ENCODE peak calls at places on chromosomes 3 and 15, in ten cellular contexts. X is breast epithelium; W is effector memory CD4-positive, alpha-beta T cell; Q is ascending aorta; R is uterus; B is IMR-90; S is OCI-LY7; M is neural progenitor cell; J is psoas muscle; V is HepG2. Y is an unnamed sample.

GRCh38 chr15:49309889-49310288 is 113.2 kb upstream of the FGF7 start:
- DNase-seq in J (no peak), R (no peak), M (no peak), S (no peak), V (no peak), B (no peak), X (no peak), Q (no peak), W (no peak), Y (no peak)

GRCh38 chr15:75200765-75201608 is 695 bp upstream of the C15orf39 start:
- DNase-seq in V (peak; percentile 57), J (no peak), B (no peak), W (no peak), Q (no peak), M (peak; percentile 38), S (peak; percentile 59), R (peak; percentile 40), X (peak; percentile 85), Y (no peak)

GRCh38 chr3:42032693-42033349 is 58.3 kb upstream of the TRAK1 start:
- DNase-seq in X (peak; percentile 78), Q (peak; percentile 45), V (peak; percentile 95), S (no peak), M (peak; percentile 91), J (peak; percentile 85), B (peak; percentile 98), W (no peak), R (peak; percentile 89), Y (peak; percentile 93)

GRCh38 chr3:128492353-128493220 is at the start of gene GATA2:
- DNase-seq in V (no peak), W (no peak), M (peak; percentile 81), X (no peak), S (peak; percentile 14), R (peak; percentile 64), J (no peak), B (no peak), Q (no peak), Y (peak; percentile 20)

GRCh38 chr15:80659375-80659774 is 35.7 kb upstream of the ABHD17C start:
- DNase-seq in W (no peak), M (peak; percentile 10), Q (no peak), J (no peak), X (no peak), S (no peak), R (no peak), V (no peak), B (no peak), Y (no peak)

GRCh38 chr3:105845488-105845887 is 23.3 kb downstream of the CBLB start:
- DNase-seq in R (no peak), Q (no peak), S (no peak), W (no peak), J (no peak), B (no peak), X (no peak), M (peak; percentile 35), V (peak; percentile 37), Y (no peak)

GRCh38 chr15:26200427-26200826 is 337.3 kb upstream of the ATP10A start:
- DNase-seq in M (peak; percentile 34), S (no peak), V (no peak), Q (no peak), W (no peak), X (no peak), B (no peak), J (no peak), R (no peak), Y (no peak)

GRCh38 chr3:156553705-156554356 is 1.1 kb downstream of the SSR3 start:
- DNase-seq in X (no peak), V (peak; percentile 60), B (peak; percentile 84), J (no peak), M (no peak), R (no peak), W (no peak), S (peak; percentile 24), Q (no peak), Y (no peak)

GRCh38 chr3:67495751-67496150 is 158.7 kb downstream of the SUCLG2 start:
- DNase-seq in B (peak; percentile 1), M (no peak), J (no peak), X (no peak), V (no peak), S (no peak), W (no peak), Q (no peak), R (no peak), Y (no peak)

GRCh38 chr3:133620066-133620784 is 41.5 kb downstream of the TOPBP1 start:
- DNase-seq in J (no peak), R (no peak), W (no peak), S (peak; percentile 23), X (no peak), B (no peak), M (no peak), Q (no peak), V (no peak), Y (no peak)

GRCh38 chr3:141544697-141545096 is 57.9 kb downstream of the RASA2 start:
- DNase-seq in W (no peak), B (no peak), M (no peak), R (no peak), Q (no peak), V (no peak), S (no peak), J (no peak), X (no peak), Y (no peak)

GRCh38 chr3:86845731-86846130 is 145.2 kb downstream of the VGLL3 start:
- DNase-seq in R (no peak), B (no peak), M (peak; percentile 3), Q (no peak), W (no peak), S (no peak), J (no peak), X (no peak), V (no peak), Y (no peak)

GRCh38 chr15:100129677-100130076 is 212.1 kb downstream of the ADAMTS17 start:
- DNase-seq in V (peak; percentile 11), X (no peak), M (no peak), B (no peak), S (no peak), J (no peak), Q (no peak), W (no peak), R (no peak), Y (no peak)

GRCh38 chr3:186949281-186949982 is 19.1 kb downstream of the ST6GAL1 start:
- DNase-seq in B (peak; percentile 50), Q (no peak), V (no peak), M (no peak), S (no peak), J (no peak), W (no peak), X (no peak), R (no peak), Y (no peak)

GRCh38 chr3:49772703-49773102 is 13.6 kb downstream of the IP6K1 start:
- DNase-seq in W (no peak), S (no peak), V (no peak), M (no peak), B (no peak), J (no peak), R (no peak), Q (no peak), X (no peak), Y (no peak)
- H3K36me3 ChIP-seq in W (peaks cover 15% of the 10 kb centered on the region), S (peaks cover 22% of the 10 kb centered on the region), V (peaks cover 38% of the 10 kb centered on the region), M (no peaks in the 10 kb centered on the region), B (peaks cover 3% of the 10 kb centered on the region), J (no peaks in the 10 kb centered on the region), R (no peaks in the 10 kb centered on the region), Q (peaks cover 18% of the 10 kb centered on the region), X (no peaks in the 10 kb centered on the region), Y (peaks cover 26% of the 10 kb centered on the region)

GRCh38 chr15:54850101-54850500 is 346.6 kb downstream of the RSL24D1 start:
- DNase-seq in X (no peak), S (no peak), B (no peak), J (no peak), W (no peak), M (no peak), R (no peak), V (no peak), Q (no peak), Y (no peak)

GRCh38 chr15:54859982-54860381 is 336.8 kb downstream of the RSL24D1 start:
- DNase-seq in B (no peak), M (no peak), S (no peak), Q (no peak), W (no peak), J (no peak), X (no peak), V (no peak), R (no peak), Y (no peak)

GRCh38 chr15:54854667-54855066 is 342.1 kb downstream of the RSL24D1 start:
- DNase-seq in B (no peak), S (no peak), W (no peak), R (no peak), M (no peak), X (no peak), J (no peak), Q (no peak), V (no peak), Y (no peak)
- H3K4me1 ChIP-seq in B (no peaks in the 10 kb centered on the region), S (no peaks in the 10 kb centered on the region), W (no peaks in the 10 kb centered on the region), R (no peaks in the 10 kb centered on the region), M (no peaks in the 10 kb centered on the region), X (no peaks in the 10 kb centered on the region), J (no peaks in the 10 kb centered on the region), Q (no peaks in the 10 kb centered on the region), V (no peaks in the 10 kb centered on the region), Y (no peaks in the 10 kb centered on the region)

DNA sequence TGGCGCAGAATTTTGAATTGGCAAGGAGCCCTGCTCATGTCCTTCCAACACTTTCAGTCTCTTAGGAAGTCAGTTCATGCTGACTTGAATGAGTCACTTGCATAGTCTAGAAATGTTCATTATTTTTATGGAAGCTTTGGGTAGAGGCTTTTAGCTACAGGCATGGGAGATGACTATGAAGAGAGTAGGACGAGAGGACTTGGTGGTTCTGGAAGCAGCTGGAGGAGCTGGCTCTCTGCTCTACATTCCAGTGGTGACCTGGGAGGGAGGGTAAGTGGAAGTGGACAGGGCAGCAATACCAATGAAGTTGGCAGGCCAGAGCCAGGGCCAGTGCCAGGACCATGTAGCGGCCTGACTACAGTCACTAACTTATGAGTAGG is 7.3 kb downstream of the POLR2H start:
- DNase-seq in Q (no peak), W (no peak), B (peak; percentile 75), J (no peak), S (no peak), X (no peak), V (no peak), M (no peak), R (no peak), Y (peak; percentile 77)
- H3K27ac ChIP-seq in Q (peak overlapping the region; percentile 80), W (no peak overlapping the region), B (no peak overlapping the region), J (peak overlapping the region; percentile 48), S (no peak overlapping the region), X (peak overlapping the region; percentile 25), V (no peak overlapping the region), M (no peak overlapping the region), R (no peak overlapping the region), Y (peak overlapping the region; percentile 63)

GRCh38 chr3:158649791-158650190 is 5.5 kb downstream of the GFM1 start:
- DNase-seq in S (no peak), Q (no peak), W (no peak), R (no peak), B (no peak), M (no peak), X (no peak), J (no peak), V (peak; percentile 46), Y (no peak)

GRCh38 chr3:158652463-158652862 is 8.1 kb downstream of the GFM1 start:
- DNase-seq in V (no peak), S (no peak), J (no peak), Q (no peak), W (no peak), M (no peak), R (no peak), B (no peak), X (no peak), Y (no peak)

DNA sequence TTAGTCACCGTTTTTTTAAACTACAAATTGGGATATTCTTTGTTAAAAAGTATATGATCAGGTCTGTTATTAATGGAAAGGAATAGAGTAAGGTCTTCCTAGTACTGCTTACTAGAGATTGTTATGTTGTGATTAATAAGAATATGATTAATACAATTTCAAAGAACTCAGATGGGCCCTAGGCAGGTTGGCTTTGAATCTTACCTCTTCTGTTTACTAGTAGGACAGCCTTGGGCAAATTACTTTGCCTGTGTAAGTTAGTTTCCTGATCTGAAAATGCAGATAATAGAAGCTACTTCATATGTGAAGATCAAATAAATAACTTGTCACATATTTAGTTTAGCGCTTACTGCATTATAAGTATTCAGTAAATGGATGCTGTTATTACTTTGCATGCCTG is 6.9 kb downstream of the GFM1 start:
- DNase-seq in J (no peak), Q (no peak), M (no peak), B (no peak), V (no peak), R (no peak), W (no peak), X (no peak), S (no peak), Y (no peak)
- H3K36me3 ChIP-seq in J (peaks cover 5% of the 10 kb centered on the region), Q (peaks cover 61% of the 10 kb centered on the region), M (peaks cover 9% of the 10 kb centered on the region), B (peaks cover 22% of the 10 kb centered on the region), V (peaks cover 36% of the 10 kb centered on the region), R (no peaks in the 10 kb centered on the region), W (peaks cover 60% of the 10 kb centered on the region), X (peaks cover 7% of the 10 kb centered on the region), S (peaks cover 93% of the 10 kb centered on the region), Y (peaks cover 57% of the 10 kb centered on the region)